ENCODE peak calls at places on chromosomes 11 and 22, in nine cellular contexts. M is hippocampal formation; J is HEK293T; P is H9; T is iris pigment epithelial cell; H is activated CD8-positive, alpha-beta memory T cell treated with anti-CD3 and anti-CD28 coated beads for 24 hours; X is brain microvascular endothelial cell; I is stimulated activated CD8-positive, alpha-beta memory T cell treated with anti-CD3 and anti-CD28 coated beads, Interleukin-4, amount 100 ng/mL, for 24 hours; E is skeletal muscle cell. F is an unnamed sample.
A peak's percentile ranks its signal among the peaks of the same experiment; 100 is the strongest.

GRCh38 chr22:24845036-24845918 is 39.3 kb downstream of the SGSM1 start:
- DNase-seq in M (no peak), J (no peak), P (no peak), T (peak; percentile 57), H (no peak), X (no peak), I (no peak), E (no peak), F (no peak)

GRCh38 chr22:44463151-44463550 is 34.9 kb downstream of the RTL6 start:
- DNase-seq in M (no peak), J (no peak), P (no peak), T (no peak), H (no peak), X (no peak), I (no peak), E (no peak), F (no peak)

GRCh38 chr11:86245369-86246292 is 1.1 kb downstream of the EED start:
- DNase-seq in M (no peak), J (no peak), P (peak; percentile 38), T (peak; percentile 20), H (peak; percentile 66), X (no peak), I (no peak), E (no peak), F (no peak)

GRCh38 chr11:66912361-66912760 is 45.8 kb downstream of the PC start:
- DNase-seq in M (no peak), J (no peak), P (peak; percentile 63), T (no peak), H (no peak), X (no peak), I (no peak), E (no peak), F (no peak)

GRCh38 chr11:2581151-2581930 is 118.5 kb downstream of the KCNQ1OT1 start:
- DNase-seq in M (no peak), J (no peak), P (peak; percentile 25), T (no peak), H (peak; percentile 26), X (no peak), I (no peak), E (no peak), F (peak; percentile 43)

GRCh38 chr22:47370448-47371262 is 608.2 kb downstream of the TBC1D22A start:
- DNase-seq in M (no peak), J (no peak), P (no peak), T (peak; percentile 9), H (peak; percentile 38), X (no peak), I (no peak), E (no peak), F (no peak)

GRCh38 chr11:72039108-72039850 is 40.6 kb downstream of the IL18BP start:
- DNase-seq in M (no peak), J (no peak), P (no peak), T (peak; percentile 51), H (no peak), X (no peak), I (no peak), E (no peak), F (no peak)

GRCh38 chr11:26127336-26127735 is 204.6 kb upstream of the ANO3 start:
- DNase-seq in M (no peak), J (no peak), P (no peak), T (no peak), H (no peak), X (no peak), I (no peak), E (no peak), F (no peak)

GRCh38 chr11:3667149-3668035 is 3.8 kb downstream of the CHRNA10 start:
- DNase-seq in M (no peak), J (no peak), P (no peak), T (no peak), H (peak; percentile 42), X (no peak), I (no peak), E (no peak), F (peak; percentile 45)

GRCh38 chr11:87456499-87456898 is 418.8 kb downstream of the TMEM135 start:
- DNase-seq in M (no peak), J (no peak), P (no peak), T (no peak), H (no peak), X (no peak), I (no peak), E (no peak), F (no peak)

GRCh38 chr22:31491218-31491962 is 1.7 kb upstream of the EIF4ENIF1 start:
- DNase-seq in M (no peak), J (no peak), P (peak; percentile 31), T (no peak), H (no peak), X (no peak), I (no peak), E (no peak), F (no peak)

GRCh38 chr11:70328556-70328955 is 58.1 kb downstream of the PPFIA1 start:
- DNase-seq in M (no peak), J (no peak), P (no peak), T (no peak), H (no peak), X (no peak), I (no peak), E (no peak), F (no peak)

GRCh38 chr11:28666632-28667031 is 558.4 kb downstream of the METTL15 start:
- DNase-seq in M (no peak), J (no peak), P (no peak), T (no peak), H (no peak), X (no peak), I (no peak), E (no peak), F (no peak)

GRCh38 chr22:30908051-30908461 is 60.5 kb downstream of the MORC2 start:
- DNase-seq in M (no peak), J (no peak), P (no peak), T (no peak), H (peak; percentile 21), X (no peak), I (no peak), E (no peak), F (peak; percentile 37)

GRCh38 chr11:73542175-73542574 is 55.7 kb downstream of the FAM168A start:
- DNase-seq in M (no peak), J (no peak), P (no peak), T (peak; percentile 26), H (no peak), X (no peak), I (no peak), E (no peak), F (no peak)

GRCh38 chr11:7605544-7605943 is 67.8 kb downstream of the CYB5R2 start:
- DNase-seq in M (no peak), J (no peak), P (no peak), T (peak; percentile 69), H (no peak), X (peak; percentile 85), I (no peak), E (no peak), F (no peak)

GRCh38 chr11:80638296-80638695 is 1197.5 kb upstream of the TENM4 start:
- DNase-seq in M (no peak), J (no peak), P (no peak), T (no peak), H (no peak), X (no peak), I (no peak), E (no peak), F (no peak)

GRCh38 chr11:65423516-65424199 is 1.1 kb downstream of the NEAT1 start:
- DNase-seq in M (peak; percentile 47), J (no peak), P (no peak), T (peak; percentile 34), H (peak; percentile 80), X (no peak), I (no peak), E (no peak), F (peak; percentile 44)

GRCh38 chr11:45089845-45090499 is 56.5 kb upstream of the PRDM11 start:
- DNase-seq in M (no peak), J (no peak), P (peak; percentile 68), T (peak; percentile 42), H (no peak), X (peak; percentile 25), I (no peak), E (no peak), F (no peak)

F was measured in islet precursor cell.